ENCODE peak calls at places on chromosomes 13 and 19, in six cellular contexts. L is tibial nerve; V is amygdala; P is colonic mucosa; K is stimulated activated CD4-positive, alpha-beta T cell treated with anti-CD3 and anti-CD28 coated beads, Interleukin-4, amount 100 ng/mL, for 48 hours; W is RPMI7951. F is an unnamed sample.

GRCh38 chr19:1263198-1263597 is 5.9 kb upstream of the CIRBP start:
- DNase-seq in L (no peak), W (peak), K (no peak), P (no peak), V (no peak), F (no peak)

GRCh38 chr19:34432797-34433196 is 4.6 kb downstream of the UBA2 start:
- DNase-seq in K (no peak), W (no peak), V (no peak), P (no peak), L (peak), F (no peak)

GRCh38 chr19:47305309-47305751 is 4.3 kb upstream of the C5AR1 start:
- DNase-seq in W (peak), L (peak), P (peak), V (peak), K (peak), F (peak)

GRCh38 chr13:38686635-38687245 is at the start of gene FREM2:
- DNase-seq in L (no peak), V (no peak), K (no peak), P (peak), W (no peak), F (peak)

GRCh38 chr19:58364127-58364526 is 1.6 kb upstream of the ZNF497 start:
- DNase-seq in V (no peak), P (no peak), W (no peak), K (no peak), L (no peak), F (no peak)

GRCh38 chr19:48489608-48490216 is 20.5 kb downstream of the CYTH2 start:
- DNase-seq in P (peak), K (peak), L (peak), V (peak), W (peak), F (peak)

GRCh38 chr19:19004144-19004543 is 29.2 kb downstream of the SUGP2 start:
- DNase-seq in K (no peak), P (no peak), W (no peak), L (no peak), V (no peak), F (no peak)

GRCh38 chr19:19459099-19459498 is 53.6 kb downstream of the GATAD2A start:
- DNase-seq in W (peak), V (no peak), L (no peak), K (no peak), P (no peak), F (no peak)

GRCh38 chr19:13998426-13998825 is 7.7 kb downstream of the RFX1 start:
- DNase-seq in W (no peak), K (no peak), L (no peak), P (no peak), V (no peak), F (no peak)

GRCh38 chr19:1070576-1070930 is 3.6 kb downstream of the ARHGAP45 start:
- DNase-seq in V (no peak), L (no peak), K (no peak), P (no peak), W (no peak), F (no peak)

GRCh38 chr19:45215391-45216191 is 29.6 kb downstream of the EXOC3L2 start:
- DNase-seq in L (no peak), W (no peak), P (no peak), K (no peak), V (no peak), F (no peak)

GRCh38 chr19:13974073-13974472 is 21.8 kb downstream of the DCAF15 start:
- DNase-seq in P (no peak), L (no peak), V (no peak), K (no peak), W (no peak), F (no peak)

GRCh38 chr19:33283578-33283977 is 18.8 kb downstream of the CEBPA start:
- DNase-seq in W (no peak), L (no peak), P (no peak), V (no peak), K (no peak), F (no peak)

GRCh38 chr13:20776751-20777150 is 3.0 kb upstream of the EEF1AKMT1 start:
- DNase-seq in W (no peak), K (no peak), L (no peak), P (no peak), V (no peak), F (no peak)

GRCh38 chr19:15466851-15467733 is 2.7 kb upstream of the RASAL3 start:
- DNase-seq in P (no peak), W (peak), L (no peak), V (no peak), K (no peak), F (no peak)

GRCh38 chr13:24279706-24280105 is 29.7 kb upstream of the C1QTNF9 start:
- DNase-seq in V (no peak), W (no peak), K (no peak), P (no peak), L (no peak), F (no peak)

GRCh38 chr13:106331116-106331515 is 204.3 kb downstream of the EFNB2 start:
- DNase-seq in W (no peak), L (no peak), K (no peak), P (no peak), V (no peak), F (no peak)

GRCh38 chr19:30163663-30164062 is 208.5 kb upstream of the ZNF536 start:
- DNase-seq in K (no peak), V (no peak), L (no peak), P (no peak), W (peak), F (no peak)

GRCh38 chr19:35262101-35262761 is 6.5 kb upstream of the USF2 start:
- DNase-seq in L (peak), K (no peak), W (no peak), V (no peak), P (peak), F (no peak)

GRCh38 chr19:46133777-46134231 is 9.3 kb upstream of the IGFL3 start:
- DNase-seq in P (no peak), W (no peak), V (no peak), L (no peak), K (no peak), F (no peak)